ENCODE peak calls at places on chromosomes 4 and X, in seven cellular contexts. Q is AG20443; V is sciatic nerve; E is occipital lobe; O is activated CD4-positive, alpha-beta T cell treated with anti-CD3 and anti-CD28 coated beads, Interleukin-2, amount 50 U/mL, for 1 hour; P is nucleus accumbens; F is effector memory CD4-positive, alpha-beta T cell. T is an unnamed sample.

GRCh38 chr4:70839537-70840093 is at the start of gene GRSF1:
- DNase-seq in Q (peak; percentile 99), V (peak; percentile 97), E (peak; percentile 88), O (peak; percentile 95), P (peak; percentile 86), F (peak; percentile 94), T (peak; percentile 91)

GRCh38 chr4:98663226-98664006 is 5.0 kb upstream of the TSPAN5 start:
- DNase-seq in Q (no peak), V (no peak), E (no peak), O (peak; percentile 32), P (no peak), F (peak; percentile 31), T (no peak)

GRCh38 chr4:157514711-157515110 is 294.2 kb downstream of the GRIA2 start:
- DNase-seq in Q (no peak), V (no peak), E (no peak), O (no peak), P (no peak), F (no peak), T (no peak)

GRCh38 chr4:184818216-184818564 is 7.6 kb downstream of the ACSL1 start:
- DNase-seq in Q (no peak), V (no peak), E (no peak), O (no peak), P (no peak), F (no peak), T (no peak)

GRCh38 chr4:54547299-54548097 is 110.3 kb upstream of the KIT start:
- DNase-seq in Q (no peak), V (no peak), E (no peak), O (no peak), P (no peak), F (no peak), T (no peak)

GRCh38 chr4:177163532-177163931 is 146.1 kb upstream of the NEIL3 start:
- DNase-seq in Q (no peak), V (no peak), E (no peak), O (no peak), P (no peak), F (no peak), T (no peak)

GRCh38 chr4:131001371-131001770 is 1905.4 kb downstream of the C4orf33 start:
- DNase-seq in Q (no peak), V (no peak), E (no peak), O (no peak), P (no peak), F (no peak), T (no peak)

GRCh38 chr4:57442834-57443291 is 332.7 kb upstream of the IGFBP7 start:
- DNase-seq in Q (peak; percentile 67), V (peak; percentile 61), E (peak; percentile 24), O (no peak), P (no peak), F (no peak), T (peak; percentile 56)

GRCh38 chr4:169945636-169946035 is 80.6 kb downstream of the MFAP3L start:
- DNase-seq in Q (no peak), V (no peak), E (no peak), O (no peak), P (no peak), F (no peak), T (no peak)

GRCh38 chr4:8862800-8863758 is 8.6 kb downstream of the HMX1 start:
- DNase-seq in Q (no peak), V (no peak), E (no peak), O (no peak), P (no peak), F (no peak), T (no peak)

GRCh38 chr4:122687450-122688121 is 44.9 kb upstream of the BBS12 start:
- DNase-seq in Q (no peak), V (no peak), E (no peak), O (no peak), P (no peak), F (no peak), T (no peak)

GRCh38 chr4:118969359-118969758 is 80.7 kb downstream of the SYNPO2 start:
- DNase-seq in Q (peak; percentile 70), V (peak; percentile 72), E (no peak), O (no peak), P (no peak), F (no peak), T (peak; percentile 49)

GRCh38 chr4:126081336-126081735 is 766.6 kb downstream of the FAT4 start:
- DNase-seq in Q (peak; percentile 23), V (no peak), E (no peak), O (no peak), P (no peak), F (no peak), T (no peak)

GRCh38 chrX:120736989-120737388 is 107.1 kb upstream of the C1GALT1C1 start:
- DNase-seq in Q (no peak), V (no peak), E (no peak), O (no peak), P (no peak), F (no peak), T (no peak)

GRCh38 chr4:12584116-12584875 is 899.8 kb downstream of the RAB28 start:
- DNase-seq in Q (no peak), V (no peak), E (no peak), O (no peak), P (no peak), F (no peak), T (no peak)

GRCh38 chrX:48957477-48957826 is at the start of gene OTUD5:
- DNase-seq in Q (peak; percentile 55), V (peak; percentile 76), E (no peak), O (peak; percentile 67), P (peak; percentile 75), F (peak; percentile 67), T (peak; percentile 55)

GRCh38 chr4:55398461-55398860 is 2.7 kb downstream of the TMEM165 start:
- DNase-seq in Q (no peak), V (no peak), E (no peak), O (no peak), P (no peak), F (no peak), T (no peak)

GRCh38 chr4:2352171-2352570 is 66.3 kb downstream of the ZFYVE28 start:
- DNase-seq in Q (no peak), V (no peak), E (no peak), O (no peak), P (no peak), F (no peak), T (no peak)

GRCh38 chr4:31146366-31146765 is 426.2 kb downstream of the PCDH7 start:
- DNase-seq in Q (no peak), V (no peak), E (no peak), O (no peak), P (no peak), F (no peak), T (no peak)

GRCh38 chr4:9971711-9972110 is 49.6 kb downstream of the SLC2A9 start:
- DNase-seq in Q (no peak), V (no peak), E (no peak), O (no peak), P (no peak), F (no peak), T (no peak)

GRCh38 chrX:107450823-107451509 is 1.5 kb downstream of the FRMPD3 start:
- DNase-seq in Q (peak; percentile 10), V (no peak), E (no peak), O (no peak), P (no peak), F (no peak), T (no peak)

GRCh38 chr4:48275247-48275646 is 5.6 kb upstream of the TEC start:
- DNase-seq in Q (no peak), V (no peak), E (no peak), O (no peak), P (no peak), F (no peak), T (no peak)

GRCh38 chr4:76388160-76388908 is 32.6 kb downstream of the CCDC158 start:
- DNase-seq in Q (no peak), V (no peak), E (no peak), O (no peak), P (no peak), F (no peak), T (no peak)

GRCh38 chr4:104294811-104295210 is 199.9 kb downstream of the CXXC4 start:
- DNase-seq in Q (no peak), V (no peak), E (no peak), O (no peak), P (no peak), F (no peak), T (no peak)

GRCh38 chr4:72987741-72988729 is 81.5 kb downstream of the COX18 start:
- DNase-seq in Q (no peak), V (no peak), E (no peak), O (no peak), P (no peak), F (no peak), T (no peak)

GRCh38 chr4:44638091-44638490 is 13.3 kb downstream of the YIPF7 start:
- DNase-seq in Q (no peak), V (no peak), E (no peak), O (no peak), P (no peak), F (no peak), T (no peak)

GRCh38 chrX:38514014-38514854 is 47.1 kb upstream of the TSPAN7 start:
- DNase-seq in Q (no peak), V (no peak), E (peak; percentile 3), O (no peak), P (no peak), F (no peak), T (no peak)

GRCh38 chrX:52995974-52996304 is 37.6 kb upstream of the FAM156A start:
- DNase-seq in Q (no peak), V (no peak), E (no peak), O (no peak), P (no peak), F (no peak), T (no peak)

GRCh38 chr4:7334521-7335275 is 100.0 kb downstream of the PSAPL1 start:
- DNase-seq in Q (no peak), V (no peak), E (no peak), O (no peak), P (no peak), F (no peak), T (no peak)

GRCh38 chr4:177450421-177451107 is 8.3 kb upstream of the AGA start:
- DNase-seq in Q (peak; percentile 27), V (no peak), E (no peak), O (no peak), P (no peak), F (no peak), T (no peak)

GRCh38 chr4:5708171-5708828 is at the start of gene EVC2:
- DNase-seq in Q (peak; percentile 89), V (peak; percentile 87), E (no peak), O (peak; percentile 5), P (no peak), F (peak; percentile 11), T (peak; percentile 21)

GRCh38 chr4:73161527-73162185 is 92.1 kb upstream of the COX18 start:
- DNase-seq in Q (no peak), V (no peak), E (no peak), O (no peak), P (no peak), F (no peak), T (no peak)

GRCh38 chrX:155768036-155768769 is 112.9 kb upstream of the VAMP7 start:
- DNase-seq in Q (peak; percentile 27), V (no peak), E (no peak), O (no peak), P (peak; percentile 9), F (no peak), T (no peak)

GRCh38 chrX:24190500-24191156 is 41.1 kb downstream of the ZFX start:
- DNase-seq in Q (peak; percentile 27), V (no peak), E (no peak), O (no peak), P (no peak), F (no peak), T (no peak)

GRCh38 chrX:115030635-115031034 is 13.2 kb upstream of the IL13RA2 start:
- DNase-seq in Q (no peak), V (no peak), E (no peak), O (no peak), P (no peak), F (no peak), T (no peak)

GRCh38 chr4:67288964-67289363 is 256.3 kb downstream of the CENPC start:
- DNase-seq in Q (no peak), V (no peak), E (no peak), O (no peak), P (no peak), F (no peak), T (no peak)

GRCh38 chr4:157315968-157316367 is 95.4 kb downstream of the GRIA2 start:
- DNase-seq in Q (no peak), V (no peak), E (no peak), O (no peak), P (no peak), F (no peak), T (no peak)

GRCh38 chr4:115944146-115944905 is 830.9 kb upstream of the NDST4 start:
- DNase-seq in Q (no peak), V (no peak), E (no peak), O (no peak), P (no peak), F (no peak), T (no peak)

T was measured in midbrain.